ENCODE peak calls at places on chromosomes 6 and 20, in four cellular contexts. D, C, O and A are unnamed samples.

GRCh38 chr6:92132446-92132845 is 1286.9 kb downstream of the EPHA7 start:
- DNase-seq in D (no peak), C (no peak), O (no peak), A (no peak)

GRCh38 chr6:43972179-43972914 is 154.9 kb downstream of the MRPL14 start:
- DNase-seq in C (peak; percentile 48), O (no peak), D (no peak), A (peak; percentile 52)

GRCh38 chr20:19767070-19767469 is 9.0 kb downstream of the RIN2 start:
- DNase-seq in C (no peak), D (no peak), O (no peak), A (no peak)

GRCh38 chr6:163705923-163706322 is 291.4 kb downstream of the QKI start:
- DNase-seq in C (no peak), D (no peak), O (no peak), A (no peak)

GRCh38 chr6:13375360-13375878 is 47.1 kb upstream of the TBC1D7 start:
- DNase-seq in O (no peak), D (no peak), C (no peak), A (no peak)

GRCh38 chr20:23445596-23446217 is 6.2 kb downstream of the CSTL1 start:
- DNase-seq in C (no peak), D (peak; percentile 53), O (peak; percentile 45), A (peak; percentile 84)

GRCh38 chr6:56096946-56097345 is 150.4 kb downstream of the COL21A1 start:
- DNase-seq in C (no peak), D (no peak), O (no peak), A (peak; percentile 17)

GRCh38 chr20:50987493-50988210 is 29.0 kb downstream of the MOCS3 start:
- DNase-seq in D (peak; percentile 60), O (peak; percentile 92), C (peak; percentile 74), A (peak; percentile 86)

GRCh38 chr6:169701218-169701952 is 444 bp downstream of the WDR27 start:
- DNase-seq in C (no peak), O (no peak), D (no peak), A (no peak)

GRCh38 chr20:63102720-63103375 is 96.1 kb upstream of the BHLHE23 start:
- DNase-seq in O (peak; percentile 67), D (no peak), C (no peak), A (peak; percentile 42)

GRCh38 chr20:50982372-50982771 is 23.8 kb downstream of the MOCS3 start:
- DNase-seq in C (no peak), D (no peak), O (peak; percentile 80), A (peak; percentile 71)

DNA sequence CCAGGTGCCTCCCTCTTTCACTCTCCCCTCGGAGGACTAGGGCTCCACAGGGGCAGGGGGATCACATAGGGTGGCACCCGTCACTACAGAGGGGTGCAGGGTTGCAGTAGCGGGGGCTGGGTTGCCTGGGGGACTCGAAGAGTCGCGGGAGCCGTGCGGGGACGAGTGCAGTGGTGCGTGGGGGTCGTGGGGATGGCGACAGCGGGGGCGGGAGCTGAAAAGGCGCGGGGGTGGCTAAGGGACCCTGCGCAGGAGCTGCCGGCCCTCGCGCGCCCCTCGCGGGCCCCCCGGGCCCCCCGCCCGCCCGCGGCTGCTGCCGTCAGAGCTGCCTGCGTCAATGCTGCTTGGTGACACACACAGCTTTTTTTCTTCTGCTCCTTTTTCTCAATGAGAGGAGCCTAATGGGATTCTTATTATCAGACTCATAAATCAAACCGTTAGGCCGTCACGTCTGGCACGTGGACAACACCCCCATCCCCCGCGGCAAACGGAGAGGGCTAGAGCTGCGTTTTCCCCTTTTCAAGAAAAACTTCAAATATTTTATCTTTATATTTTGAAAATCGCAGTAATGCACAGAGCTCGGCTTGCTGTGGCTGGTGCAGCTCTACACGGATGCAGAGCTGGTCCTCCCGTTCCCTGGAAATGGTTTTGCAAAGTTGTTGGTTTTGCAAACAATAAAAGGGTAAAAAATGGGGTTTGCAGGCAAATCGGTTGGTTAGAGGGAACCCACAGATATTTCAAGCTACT is 161.6 kb downstream of the TBXT start:
- DNase-seq in D (peak; percentile 58), C (peak; percentile 58), O (peak; percentile 93), A (peak; percentile 70)
- H3K4me3 ChIP-seq in D (peak overlapping the region; percentile 49), C (no peak overlapping the region), O (peak overlapping the region; percentile 29), A (peak overlapping the region; percentile 50)

GRCh38 chr6:36605560-36606391 is 11.6 kb downstream of the SRSF3 start:
- DNase-seq in O (no peak), C (no peak), D (no peak), A (no peak)
- TF ChIP-seq CTCF in O (no peak), C (no peak), D (no peak), A (peak; percentile 23)

GRCh38 chr6:24644377-24644776 is 1.6 kb downstream of the KIAA0319 start:
- DNase-seq in O (no peak), C (no peak), D (no peak), A (no peak)
- H3K4me3 ChIP-seq in O (peak overlapping the region; percentile 81), C (no peak overlapping the region), D (no peak overlapping the region), A (no peak overlapping the region)

GRCh38 chr20:33165416-33166055 is 2.4 kb upstream of the BPIFA2 start:
- DNase-seq in C (no peak), O (no peak), D (no peak), A (no peak)

GRCh38 chr20:33172781-33173180 is 4.8 kb downstream of the BPIFA2 start:
- DNase-seq in O (peak; percentile 18), C (no peak), D (no peak), A (no peak)

GRCh38 chr20:33167859-33168258 is at the start of gene BPIFA2:
- DNase-seq in C (no peak), D (no peak), O (no peak), A (no peak)

GRCh38 chr20:33166533-33167113 is 1.3 kb upstream of the BPIFA2 start:
- DNase-seq in O (no peak), C (no peak), D (no peak), A (no peak)

GRCh38 chr20:33169176-33169794 is 1.3 kb downstream of the BPIFA2 start:
- DNase-seq in C (no peak), D (no peak), O (peak; percentile 29), A (no peak)
- TF ChIP-seq CTCF in C (peak; percentile 19), D (peak; percentile 15), O (peak; percentile 1), A (peak; percentile 33)

GRCh38 chr20:2693286-2693995 is 861 bp downstream of the EBF4 start:
- DNase-seq in C (peak; percentile 28), O (peak; percentile 35), D (no peak), A (no peak)
- H3K4me3 ChIP-seq in C (peak overlapping the region; percentile 12), O (peak overlapping the region; percentile 88), D (peak overlapping the region; percentile 44), A (no peak overlapping the region)

DNA sequence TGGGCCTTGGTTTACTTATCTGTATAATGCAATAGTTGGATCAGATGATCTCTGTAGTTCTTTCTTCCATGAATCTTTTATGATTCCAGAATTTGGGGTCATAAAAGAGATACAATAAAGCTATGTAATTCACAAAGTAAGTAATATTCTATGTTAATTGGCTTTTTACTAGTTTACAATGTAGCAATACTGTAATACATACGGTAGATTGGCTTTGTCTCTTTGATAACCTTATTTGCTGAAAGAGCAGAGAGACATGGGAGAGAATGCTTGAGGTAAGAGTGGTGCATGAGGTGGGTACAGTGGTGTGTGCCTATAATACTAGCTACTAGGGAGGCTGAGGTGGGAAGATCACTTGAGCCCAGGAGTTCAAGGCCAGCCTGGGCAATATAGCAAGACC is 14.7 kb downstream of the SPACA1 start:
- DNase-seq in O (no peak), D (no peak), C (no peak), A (no peak)
- TF ChIP-seq CTCF in O (no peak), D (no peak), C (no peak), A (no peak)

DNA sequence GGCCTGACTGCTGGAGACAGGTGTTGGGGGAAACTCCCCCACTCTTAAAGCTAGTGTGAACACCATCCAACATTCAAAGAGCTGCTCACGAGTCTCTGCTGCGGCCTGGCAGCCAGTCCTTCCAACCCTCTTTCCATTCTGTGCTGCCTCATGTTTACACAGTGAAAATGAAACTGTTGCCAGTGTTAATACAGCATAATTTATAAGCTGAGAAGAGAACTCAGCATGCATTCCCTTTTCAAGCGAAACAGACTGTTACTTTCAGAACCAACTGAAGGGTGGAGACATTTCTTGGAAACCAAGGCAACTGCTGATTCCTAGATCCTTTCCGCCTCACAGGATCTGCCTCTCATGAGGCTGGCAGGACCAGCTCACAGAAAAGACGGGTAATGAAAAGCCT is 533.8 kb upstream of the ID4 start:
- DNase-seq in D (no peak), C (no peak), O (no peak), A (peak; percentile 9)
- H3K4me3 ChIP-seq in D (no peak overlapping the region), C (no peak overlapping the region), O (no peak overlapping the region), A (no peak overlapping the region)

DNA sequence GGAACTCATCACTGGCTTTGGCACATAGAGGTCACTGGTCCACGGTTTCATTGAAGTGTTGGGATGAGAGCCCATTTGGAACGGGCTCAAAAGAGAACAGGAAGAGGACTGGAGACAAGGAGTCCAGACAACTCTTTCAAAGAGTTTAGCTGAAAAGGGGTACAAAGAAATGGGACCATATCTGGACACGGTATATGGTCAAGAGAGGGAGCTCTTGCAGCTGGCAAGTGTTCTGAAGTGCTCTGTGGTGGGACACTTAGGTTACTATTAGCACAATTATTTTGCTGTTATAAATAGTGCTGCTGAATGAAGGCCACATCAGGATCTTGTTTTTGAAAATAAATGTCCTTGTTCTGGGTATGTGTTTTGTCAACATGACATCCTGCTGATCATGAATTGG is 4.6 kb downstream of the SGK2 start:
- DNase-seq in D (no peak), C (no peak), O (peak; percentile 22), A (no peak)
- TF ChIP-seq CTCF in D (no peak), C (no peak), O (no peak), A (no peak)